ENCODE peak calls at places on chromosomes 11 and 22, in eight cellular contexts. One of them, this sample, is unnamed.

GRCh38 chr11:23585700-23586099 is 725.4 kb upstream of the CCDC179 start:
- DNase-seq in coronary artery: no peak
- DNase-seq in stomach: no peak
- DNase-seq in substantia nigra: no peak
- DNase-seq in C1 segment of cervical spinal cord: no peak
- DNase-seq in lung microvascular endothelial cell: no peak
- DNase-seq in fibroblast of villous mesenchyme: no peak
- DNase-seq in NCI-H2081 treated with DMSO at 0.1 percent for 48 hours: no peak
- DNase-seq in this sample: no peak

GRCh38 chr22:35072939-35073338 is 7.0 kb downstream of the ISX start:
- DNase-seq in NCI-H2081 treated with DMSO at 0.1 percent for 48 hours: no peak
- DNase-seq in substantia nigra: no peak
- DNase-seq in stomach: no peak
- DNase-seq in lung microvascular endothelial cell: no peak
- DNase-seq in coronary artery: no peak
- DNase-seq in C1 segment of cervical spinal cord: no peak
- DNase-seq in fibroblast of villous mesenchyme: peak
- DNase-seq in this sample: no peak

GRCh38 chr11:293852-294661 is 5.1 kb downstream of the PGGHG start:
- DNase-seq in substantia nigra: no peak
- DNase-seq in stomach: no peak
- DNase-seq in coronary artery: no peak
- DNase-seq in fibroblast of villous mesenchyme: no peak
- DNase-seq in NCI-H2081 treated with DMSO at 0.1 percent for 48 hours: no peak
- DNase-seq in C1 segment of cervical spinal cord: no peak
- DNase-seq in lung microvascular endothelial cell: no peak
- DNase-seq in this sample: no peak

GRCh38 chr11:66371627-66372415 is at the start of gene SLC29A2:
- DNase-seq in lung microvascular endothelial cell: no peak
- DNase-seq in stomach: peak
- DNase-seq in fibroblast of villous mesenchyme: no peak
- DNase-seq in NCI-H2081 treated with DMSO at 0.1 percent for 48 hours: peak
- DNase-seq in coronary artery: no peak
- DNase-seq in C1 segment of cervical spinal cord: peak
- DNase-seq in substantia nigra: no peak
- DNase-seq in this sample: no peak

GRCh38 chr11:8442301-8442700 is 151.7 kb downstream of the STK33 start:
- DNase-seq in NCI-H2081 treated with DMSO at 0.1 percent for 48 hours: no peak
- DNase-seq in stomach: no peak
- DNase-seq in lung microvascular endothelial cell: no peak
- DNase-seq in coronary artery: no peak
- DNase-seq in fibroblast of villous mesenchyme: no peak
- DNase-seq in C1 segment of cervical spinal cord: no peak
- DNase-seq in substantia nigra: no peak
- DNase-seq in this sample: no peak

GRCh38 chr11:65425971-65426838 is 3.6 kb downstream of the NEAT1 start:
- DNase-seq in coronary artery: peak
- DNase-seq in lung microvascular endothelial cell: peak
- DNase-seq in fibroblast of villous mesenchyme: peak
- DNase-seq in NCI-H2081 treated with DMSO at 0.1 percent for 48 hours: no peak
- DNase-seq in stomach: peak
- DNase-seq in substantia nigra: no peak
- DNase-seq in C1 segment of cervical spinal cord: no peak
- DNase-seq in this sample: no peak

GRCh38 chr11:127993788-127994187 is 593.6 kb downstream of the ETS1 start:
- DNase-seq in stomach: no peak
- DNase-seq in coronary artery: no peak
- DNase-seq in lung microvascular endothelial cell: no peak
- DNase-seq in fibroblast of villous mesenchyme: no peak
- DNase-seq in NCI-H2081 treated with DMSO at 0.1 percent for 48 hours: no peak
- DNase-seq in C1 segment of cervical spinal cord: no peak
- DNase-seq in substantia nigra: no peak
- DNase-seq in this sample: no peak

GRCh38 chr11:118845369-118845768 is 38.3 kb upstream of the CXCR5 start:
- DNase-seq in substantia nigra: no peak
- DNase-seq in lung microvascular endothelial cell: peak
- DNase-seq in fibroblast of villous mesenchyme: peak
- DNase-seq in coronary artery: no peak
- DNase-seq in C1 segment of cervical spinal cord: no peak
- DNase-seq in stomach: no peak
- DNase-seq in NCI-H2081 treated with DMSO at 0.1 percent for 48 hours: no peak
- DNase-seq in this sample: no peak

GRCh38 chr22:23055448-23056179 is 14.7 kb upstream of the GNAZ start:
- DNase-seq in NCI-H2081 treated with DMSO at 0.1 percent for 48 hours: no peak
- DNase-seq in stomach: no peak
- DNase-seq in C1 segment of cervical spinal cord: no peak
- DNase-seq in substantia nigra: no peak
- DNase-seq in coronary artery: no peak
- DNase-seq in lung microvascular endothelial cell: no peak
- DNase-seq in fibroblast of villous mesenchyme: no peak
- DNase-seq in this sample: no peak

This sample was measured in osteocyte.